ENCODE peak calls at places on chromosomes 7 and 10, in seven cellular contexts. A, F, T, B, G, S and E are unnamed samples. For H3K27me3, the result is how much of the 10 kb centered on the place peaks cover.

GRCh38 chr10:101229275-101230184 is at the start of gene LBX1:
- ATAC-seq in A (no peak), F (no peak), T (peak), B (no peak), G (peak), S (peak), E (no peak)

GRCh38 chr10:110805292-110805691 is 66.4 kb upstream of the PDCD4 start:
- ATAC-seq in A (no peak), F (no peak), T (no peak), B (no peak), G (no peak), S (no peak), E (no peak)

GRCh38 chr7:37287093-37287492 is 161.6 kb downstream of the ELMO1 start:
- ATAC-seq in A (peak), F (no peak), T (no peak), B (no peak), G (no peak), S (no peak), E (no peak)

GRCh38 chr10:12358863-12359647 is 9.7 kb downstream of the CAMK1D start:
- ATAC-seq in A (peak), F (no peak), T (no peak), B (peak), G (peak), S (no peak), E (no peak)

GRCh38 chr7:96426685-96427084 is 104.8 kb upstream of the SLC25A13 start:
- ATAC-seq in A (no peak), F (no peak), T (peak), B (no peak), G (no peak), S (no peak), E (no peak)

GRCh38 chr7:24800667-24801066 is 43.4 kb upstream of the GSDME start:
- ATAC-seq in A (no peak), F (no peak), T (no peak), B (no peak), G (no peak), S (no peak), E (no peak)

GRCh38 chr10:73183882-73184281 is 16.0 kb downstream of the FAM149B1 start:
- ATAC-seq in A (no peak), F (no peak), T (no peak), B (no peak), G (no peak), S (no peak), E (no peak)

GRCh38 chr7:116240021-116240659 is 29.8 kb downstream of the TES start:
- ATAC-seq in A (no peak), F (no peak), T (no peak), B (no peak), G (no peak), S (no peak), E (no peak)

GRCh38 chr7:138195207-138195606 is 118.9 kb downstream of the AKR1D1 start:
- ATAC-seq in A (no peak), F (no peak), T (peak), B (peak), G (no peak), S (no peak), E (no peak)

GRCh38 chr7:138705122-138705521 is 4.0 kb upstream of the SVOPL start:
- ATAC-seq in A (no peak), F (no peak), T (no peak), B (no peak), G (no peak), S (no peak), E (no peak)

GRCh38 chr7:33494473-33494872 is 365.1 kb downstream of the BBS9 start:
- ATAC-seq in A (no peak), F (no peak), T (no peak), B (no peak), G (peak), S (peak), E (no peak)

GRCh38 chr10:22314852-22315251 is 1.3 kb upstream of the COMMD3 start:
- ATAC-seq in A (no peak), F (no peak), T (no peak), B (no peak), G (no peak), S (no peak), E (no peak)

GRCh38 chr10:110825510-110825909 is 46.2 kb upstream of the PDCD4 start:
- ATAC-seq in A (no peak), F (no peak), T (no peak), B (no peak), G (no peak), S (no peak), E (no peak)

GRCh38 chr7:40799-41750 is 151.3 kb upstream of the FAM20C start:
- ATAC-seq in A (no peak), F (peak), T (no peak), B (no peak), G (peak), S (peak), E (no peak)

GRCh38 chr7:54581511-54581910 is 39.3 kb downstream of the VSTM2A start:
- ATAC-seq in A (no peak), F (no peak), T (no peak), B (no peak), G (no peak), S (no peak), E (no peak)

GRCh38 chr10:129865413-129865812 is 98.7 kb downstream of the EBF3 start:
- ATAC-seq in A (no peak), F (no peak), T (peak), B (no peak), G (no peak), S (no peak), E (no peak)

GRCh38 chr10:36888925-36889573 is 236.3 kb upstream of the ANKRD30A start:
- ATAC-seq in A (peak), F (no peak), T (peak), B (no peak), G (peak), S (no peak), E (no peak)

GRCh38 chr10:17685227-17685840 is 41.4 kb downstream of the STAM start:
- ATAC-seq in A (peak), F (no peak), T (no peak), B (no peak), G (no peak), S (no peak), E (no peak)

GRCh38 chr10:133309111-133309719 is 501 bp downstream of the ZNF511 start:
- ATAC-seq in A (peak), F (peak), T (peak), B (peak), G (peak), S (peak), E (peak)
- TF ChIP-seq POLR2AphosphoS5 in A (no peak), F (no peak), T (no peak), B (no peak), G (no peak), S (no peak), E (no peak)

GRCh38 chr7:128135275-128136214 is 104.3 kb upstream of the LRRC4 start:
- ATAC-seq in A (peak), F (peak), T (peak), B (peak), G (peak), S (peak), E (peak)
- H3K27me3 ChIP-seq in A (under half), F (under half), T (under half), B (under half), G (half or more), S (under half), E (half or more)

DNA sequence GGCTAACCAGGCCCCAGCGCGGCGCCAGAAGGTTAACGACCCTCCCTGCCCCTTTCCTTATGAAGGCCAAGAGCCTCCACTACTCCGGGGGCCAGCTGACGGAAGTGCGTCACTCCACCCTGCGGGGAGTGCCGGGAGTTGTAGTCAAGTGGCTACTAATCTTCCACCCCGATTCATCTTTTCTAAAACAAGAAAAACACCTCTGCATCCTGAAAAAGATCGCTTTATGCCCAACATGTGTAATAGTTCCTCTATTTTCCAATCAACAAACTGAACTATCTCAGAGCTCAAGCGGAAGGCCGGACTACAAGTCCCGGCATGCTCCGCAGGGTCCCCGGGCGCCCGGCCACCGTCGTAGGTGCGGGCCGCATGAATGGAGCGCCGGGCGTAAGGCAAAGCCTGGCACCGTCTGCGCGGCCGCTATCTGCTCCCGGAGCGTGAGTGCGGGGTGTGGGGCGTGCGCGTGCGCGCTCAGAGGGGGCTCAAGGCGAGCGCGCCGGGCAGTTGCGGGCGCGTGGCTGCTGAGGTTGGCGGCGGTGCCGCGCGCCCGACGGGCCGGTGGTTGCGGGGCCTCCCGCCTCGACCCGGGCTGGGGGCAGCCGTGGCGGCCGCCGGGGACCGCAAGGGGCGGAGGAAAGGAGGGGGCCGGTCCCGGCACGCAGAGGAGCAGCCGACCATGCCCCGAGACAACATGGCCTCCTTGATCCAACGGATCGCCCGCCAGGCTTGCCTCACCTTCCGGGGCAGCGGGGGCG is at the start of gene ADO:
- ATAC-seq in A (peak), F (peak), T (peak), B (peak), G (peak), S (peak), E (peak)
- TF ChIP-seq POLR2AphosphoS5 in A (peak), F (peak), T (peak), B (peak), G (peak), S (peak), E (peak)

GRCh38 chr10:125249948-125250347 is 89.6 kb upstream of the CTBP2 start:
- ATAC-seq in A (no peak), F (no peak), T (no peak), B (no peak), G (no peak), S (no peak), E (no peak)

GRCh38 chr10:125248489-125248888 is 88.1 kb upstream of the CTBP2 start:
- ATAC-seq in A (no peak), F (no peak), T (no peak), B (no peak), G (no peak), S (no peak), E (no peak)

GRCh38 chr10:125257521-125258105 is 97.2 kb upstream of the CTBP2 start:
- ATAC-seq in A (no peak), F (no peak), T (no peak), B (no peak), G (no peak), S (no peak), E (no peak)

GRCh38 chr10:125256026-125256425 is 95.7 kb upstream of the CTBP2 start:
- ATAC-seq in A (no peak), F (no peak), T (no peak), B (no peak), G (no peak), S (no peak), E (no peak)

GRCh38 chr10:125252937-125253336 is 92.6 kb upstream of the CTBP2 start:
- ATAC-seq in A (no peak), F (no peak), T (no peak), B (no peak), G (no peak), S (no peak), E (no peak)
- H3K27me3 ChIP-seq in A (under half), F (under half), T (under half), B (under half), G (under half), S (under half), E (under half)

GRCh38 chr10:104966563-104967280 is 325.6 kb downstream of the SORCS3 start:
- ATAC-seq in A (no peak), F (no peak), T (no peak), B (no peak), G (no peak), S (no peak), E (no peak)
- TF ChIP-seq POLR2AphosphoS5 in A (no peak), F (no peak), T (no peak), B (no peak), G (no peak), S (no peak), E (no peak)

GRCh38 chr7:21028186-21028989 is 241.7 kb upstream of the SP8 start:
- ATAC-seq in A (peak), F (no peak), T (no peak), B (peak), G (peak), S (no peak), E (no peak)

GRCh38 chr7:21028990-21029337 is 242.3 kb upstream of the SP8 start:
- ATAC-seq in A (no peak), F (no peak), T (no peak), B (no peak), G (peak), S (no peak), E (no peak)

GRCh38 chr7:21030237-21030636 is 243.6 kb upstream of the SP8 start:
- ATAC-seq in A (no peak), F (no peak), T (no peak), B (no peak), G (peak), S (no peak), E (no peak)
- H3K27me3 ChIP-seq in A (under half), F (under half), T (under half), B (under half), G (under half), S (under half), E (under half)

DNA sequence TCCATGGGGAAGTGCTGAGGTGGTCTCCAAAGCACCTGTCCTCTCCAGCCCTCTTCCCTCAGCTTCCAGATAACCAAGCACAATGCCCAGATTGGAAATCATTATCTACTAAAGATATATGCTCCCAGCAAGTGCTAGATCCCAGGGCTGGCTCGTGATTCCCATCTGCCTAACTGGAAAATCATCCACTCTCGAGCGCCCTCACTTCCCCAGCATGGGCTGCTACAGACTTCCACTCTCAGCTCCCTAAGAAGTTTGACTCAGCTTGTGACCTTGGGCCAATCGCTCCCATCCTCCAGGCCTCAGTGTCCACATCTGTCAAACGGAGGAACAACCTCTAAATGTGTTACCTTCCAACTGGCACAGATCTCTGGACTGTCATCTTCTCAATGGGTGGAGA is 112.4 kb upstream of the ZMIZ1 start:
- ATAC-seq in A (no peak), F (no peak), T (no peak), B (no peak), G (no peak), S (no peak), E (no peak)
- TF ChIP-seq POLR2AphosphoS5 in A (no peak), F (no peak), T (no peak), B (no peak), G (no peak), S (no peak), E (no peak)

GRCh38 chr7:29322023-29322712 is 127.6 kb downstream of the CHN2 start:
- ATAC-seq in A (no peak), F (no peak), T (no peak), B (no peak), G (no peak), S (no peak), E (no peak)

GRCh38 chr7:29318853-29319718 is 124.5 kb downstream of the CHN2 start:
- ATAC-seq in A (no peak), F (no peak), T (no peak), B (no peak), G (peak), S (no peak), E (no peak)

GRCh38 chr7:29319719-29320521 is 125.3 kb downstream of the CHN2 start:
- ATAC-seq in A (peak), F (no peak), T (no peak), B (peak), G (peak), S (no peak), E (no peak)

GRCh38 chr7:29325508-29325907 is 130.9 kb downstream of the CHN2 start:
- ATAC-seq in A (no peak), F (no peak), T (no peak), B (no peak), G (no peak), S (no peak), E (no peak)

DNA sequence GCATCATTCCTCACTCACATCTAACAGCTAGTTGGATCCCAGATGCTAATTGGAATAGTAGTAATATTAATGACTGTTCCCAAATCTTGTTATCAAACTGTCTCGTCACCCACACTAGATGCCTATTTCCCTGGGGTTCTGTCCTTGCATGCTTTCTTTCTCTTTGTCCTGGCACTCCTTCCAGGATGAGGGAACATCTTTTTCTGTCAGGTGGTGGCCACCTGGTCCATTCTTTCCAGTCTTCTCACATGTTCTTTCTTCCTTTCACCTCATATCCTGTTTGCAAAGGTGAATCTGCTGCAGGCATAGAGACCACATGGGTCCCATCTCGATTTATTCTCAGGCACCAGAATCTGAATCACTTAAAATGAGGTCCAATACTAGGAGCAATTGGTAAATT is 126.0 kb downstream of the CHN2 start:
- ATAC-seq in A (no peak), F (no peak), T (no peak), B (no peak), G (no peak), S (no peak), E (no peak)
- H3K27me3 ChIP-seq in A (under half), F (under half), T (under half), B (under half), G (under half), S (under half), E (under half)

GRCh38 chr7:99099499-99100077 is 44.3 kb downstream of the SMURF1 start:
- ATAC-seq in A (no peak), F (peak), T (peak), B (peak), G (peak), S (no peak), E (no peak)

GRCh38 chr7:99097730-99098129 is 46.2 kb downstream of the SMURF1 start:
- ATAC-seq in A (no peak), F (no peak), T (no peak), B (no peak), G (no peak), S (no peak), E (no peak)

GRCh38 chr7:99098317-99098823 is 45.5 kb downstream of the SMURF1 start:
- ATAC-seq in A (no peak), F (no peak), T (peak), B (no peak), G (no peak), S (no peak), E (no peak)

GRCh38 chr7:99096124-99096887 is 47.6 kb downstream of the SMURF1 start:
- ATAC-seq in A (no peak), F (no peak), T (peak), B (no peak), G (no peak), S (no peak), E (peak)

DNA sequence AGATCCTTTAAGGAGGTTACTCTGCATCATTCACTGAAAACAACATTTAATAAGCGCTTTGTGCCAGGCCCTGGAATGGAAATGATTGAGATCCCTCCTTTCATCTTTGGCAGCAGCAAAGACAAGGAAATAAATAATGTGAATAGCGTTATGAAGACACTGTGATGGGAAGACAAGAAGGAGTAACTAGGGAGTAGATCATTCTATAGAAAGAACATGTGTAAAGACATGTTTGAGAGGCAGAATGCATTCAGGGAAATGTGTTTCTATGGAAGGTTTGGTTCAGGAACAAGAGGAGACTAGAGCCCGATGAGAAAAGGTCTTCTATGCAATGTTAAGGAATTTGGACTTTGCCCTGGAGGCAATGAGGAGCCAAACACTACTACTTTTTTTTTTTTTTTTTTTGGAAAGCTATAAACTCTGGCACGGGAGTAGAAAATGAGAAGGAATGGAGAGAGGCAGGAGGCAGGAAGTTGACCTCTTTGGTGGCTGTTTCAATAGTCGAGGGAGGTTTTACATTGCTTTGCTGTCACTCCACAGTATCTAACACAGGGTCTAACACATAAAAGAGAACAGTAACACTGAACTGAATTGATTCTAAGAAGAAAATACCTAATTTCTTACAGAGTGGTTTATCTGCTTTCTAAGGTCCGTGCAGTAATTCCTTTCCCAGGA is 44.9 kb downstream of the SMURF1 start:
- ATAC-seq in A (no peak), F (peak), T (peak), B (peak), G (peak), S (peak), E (no peak)
- TF ChIP-seq POLR2AphosphoS5 in A (no peak), F (no peak), T (peak), B (no peak), G (no peak), S (no peak), E (no peak)

GRCh38 chr7:74297516-74298233 is 8.5 kb downstream of the CLIP2 start:
- ATAC-seq in A (no peak), F (no peak), T (no peak), B (no peak), G (no peak), S (no peak), E (no peak)
- H3K27me3 ChIP-seq in A (under half), F (under half), T (under half), B (under half), G (under half), S (under half), E (under half)